ENCODE peak calls at places on chromosome 4, in eight cellular contexts. One of them, this sample, is unnamed.

GRCh38 chr4:163540977-163541376 is 46.5 kb downstream of the TMA16 start:
- DNase-seq in upper lobe of left lung: no peak
- DNase-seq in effector CD4-positive, alpha-beta T cell: no peak
- DNase-seq in Right ventricle myocardium superior: no peak
- DNase-seq in SK-N-MC: no peak
- DNase-seq in GM20000: no peak
- DNase-seq in posterior cingulate gyrus: no peak
- DNase-seq in DMS 273 treated with DMSO at 0.1 percent for 48 hours: no peak
- DNase-seq in this sample: peak

GRCh38 chr4:184097240-184097619 is 120.4 kb downstream of the ENPP6 start:
- DNase-seq in effector CD4-positive, alpha-beta T cell: no peak
- DNase-seq in upper lobe of left lung: peak
- DNase-seq in DMS 273 treated with DMSO at 0.1 percent for 48 hours: no peak
- DNase-seq in posterior cingulate gyrus: peak
- DNase-seq in SK-N-MC: no peak
- DNase-seq in Right ventricle myocardium superior: peak
- DNase-seq in GM20000: peak
- DNase-seq in this sample: peak

GRCh38 chr4:135775909-135776308 is 1574.3 kb upstream of the PABPC4L start:
- DNase-seq in DMS 273 treated with DMSO at 0.1 percent for 48 hours: no peak
- DNase-seq in upper lobe of left lung: no peak
- DNase-seq in posterior cingulate gyrus: no peak
- DNase-seq in GM20000: no peak
- DNase-seq in effector CD4-positive, alpha-beta T cell: no peak
- DNase-seq in SK-N-MC: no peak
- DNase-seq in Right ventricle myocardium superior: no peak
- DNase-seq in this sample: no peak

GRCh38 chr4:37631551-37631950 is 54.6 kb downstream of the RELL1 start:
- DNase-seq in posterior cingulate gyrus: no peak
- DNase-seq in GM20000: no peak
- DNase-seq in effector CD4-positive, alpha-beta T cell: no peak
- DNase-seq in DMS 273 treated with DMSO at 0.1 percent for 48 hours: no peak
- DNase-seq in Right ventricle myocardium superior: peak
- DNase-seq in SK-N-MC: no peak
- DNase-seq in upper lobe of left lung: peak
- DNase-seq in this sample: peak

GRCh38 chr4:7295917-7296660 is 103.8 kb downstream of the SORCS2 start:
- DNase-seq in upper lobe of left lung: no peak
- DNase-seq in Right ventricle myocardium superior: peak
- DNase-seq in effector CD4-positive, alpha-beta T cell: no peak
- DNase-seq in SK-N-MC: no peak
- DNase-seq in posterior cingulate gyrus: peak
- DNase-seq in DMS 273 treated with DMSO at 0.1 percent for 48 hours: no peak
- DNase-seq in GM20000: peak
- DNase-seq in this sample: peak

GRCh38 chr4:15912961-15913630 is 25.4 kb downstream of the FGFBP1 start:
- DNase-seq in Right ventricle myocardium superior: no peak
- DNase-seq in posterior cingulate gyrus: no peak
- DNase-seq in SK-N-MC: no peak
- DNase-seq in GM20000: no peak
- DNase-seq in effector CD4-positive, alpha-beta T cell: no peak
- DNase-seq in upper lobe of left lung: no peak
- DNase-seq in DMS 273 treated with DMSO at 0.1 percent for 48 hours: no peak
- DNase-seq in this sample: no peak

GRCh38 chr4:53507058-53507457 is 84.2 kb downstream of the LNX1 start:
- DNase-seq in Right ventricle myocardium superior: no peak
- DNase-seq in GM20000: no peak
- DNase-seq in DMS 273 treated with DMSO at 0.1 percent for 48 hours: no peak
- DNase-seq in SK-N-MC: no peak
- DNase-seq in effector CD4-positive, alpha-beta T cell: no peak
- DNase-seq in upper lobe of left lung: no peak
- DNase-seq in posterior cingulate gyrus: no peak
- DNase-seq in this sample: no peak

GRCh38 chr4:113347245-113347644 is 297.8 kb downstream of the ANK2 start:
- DNase-seq in posterior cingulate gyrus: no peak
- DNase-seq in effector CD4-positive, alpha-beta T cell: no peak
- DNase-seq in Right ventricle myocardium superior: no peak
- DNase-seq in GM20000: no peak
- DNase-seq in DMS 273 treated with DMSO at 0.1 percent for 48 hours: no peak
- DNase-seq in upper lobe of left lung: no peak
- DNase-seq in SK-N-MC: no peak
- DNase-seq in this sample: no peak

GRCh38 chr4:152674359-152674758 is 5.4 kb downstream of the TMEM154 start:
- DNase-seq in effector CD4-positive, alpha-beta T cell: no peak
- DNase-seq in SK-N-MC: no peak
- DNase-seq in upper lobe of left lung: no peak
- DNase-seq in GM20000: no peak
- DNase-seq in posterior cingulate gyrus: no peak
- DNase-seq in DMS 273 treated with DMSO at 0.1 percent for 48 hours: no peak
- DNase-seq in Right ventricle myocardium superior: no peak
- DNase-seq in this sample: no peak

This sample was measured in GM03348.